ENCODE peak calls at places on chromosome 6, in eight cellular contexts. Z is T-cell; T is hepatocyte; E is stimulated activated CD4-positive, alpha-beta T cell treated with anti-CD3 and anti-CD28 coated beads, Interleukin-15, amount 100 ng/mL, for 24 hours; O is HS-5; M is retinal pigment epithelial cell; J is right lobe of liver; G is progenitor cell of endocrine pancreas. H is an unnamed sample.

GRCh38 chr6:136410201-136411027 is 120.8 kb upstream of the BCLAF1 start:
- DNase-seq in O (no peak), J (no peak), E (no peak), G (no peak), M (no peak), Z (no peak), T (no peak), H (no peak)

GRCh38 chr6:128554302-128554701 is 33.9 kb upstream of the PTPRK start:
- DNase-seq in E (no peak), T (no peak), G (no peak), Z (no peak), O (no peak), M (no peak), J (no peak), H (no peak)

GRCh38 chr6:150214310-150214709 is 71.5 kb downstream of the PPP1R14C start:
- DNase-seq in E (no peak), T (no peak), J (no peak), M (no peak), Z (no peak), O (no peak), G (no peak), H (no peak)

GRCh38 chr6:118678866-118679265 is 27.5 kb upstream of the CEP85L start:
- DNase-seq in J (no peak), E (no peak), G (no peak), T (no peak), O (no peak), Z (no peak), M (no peak), H (no peak)

GRCh38 chr6:37171141-37171969 is 1.4 kb downstream of the PIM1 start:
- DNase-seq in T (peak), M (no peak), J (peak), Z (no peak), E (peak), G (peak), O (no peak), H (peak)

GRCh38 chr6:46221221-46221793 is 50.5 kb upstream of the ENPP5 start:
- DNase-seq in G (no peak), O (peak), E (no peak), Z (no peak), M (peak), T (peak), J (no peak), H (no peak)

GRCh38 chr6:155085582-155086253 is 90.6 kb downstream of the TIAM2 start:
- DNase-seq in J (no peak), T (peak), Z (no peak), M (no peak), G (no peak), O (no peak), E (no peak), H (no peak)

GRCh38 chr6:19368511-19368910 is 468.7 kb upstream of the ID4 start:
- DNase-seq in G (no peak), O (no peak), T (no peak), M (no peak), E (no peak), J (no peak), Z (no peak), H (no peak)

GRCh38 chr6:15412767-15413166 is 166.9 kb downstream of the JARID2 start:
- DNase-seq in O (no peak), M (no peak), J (no peak), Z (no peak), G (no peak), E (no peak), T (no peak), H (no peak)

GRCh38 chr6:142884214-142885035 is 60.6 kb downstream of the HIVEP2 start:
- DNase-seq in T (no peak), E (no peak), J (no peak), M (no peak), O (no peak), Z (no peak), G (no peak), H (no peak)

GRCh38 chr6:41986339-41986738 is 44.7 kb upstream of the CCND3 start:
- DNase-seq in T (no peak), G (no peak), O (no peak), J (no peak), E (no peak), M (no peak), Z (no peak), H (no peak)

GRCh38 chr6:116461563-116462507 is 660 bp downstream of the CALHM6 start:
- DNase-seq in J (peak), T (peak), G (peak), E (peak), M (no peak), Z (peak), O (no peak), H (peak)

H was measured in effector memory CD8-positive, alpha-beta T cell.